ENCODE peak calls at places on chromosomes 3 and 15, in seven cellular contexts. Q, R, N, C, J, E and D are unnamed samples.

GRCh38 chr3:183158552-183159006 is 4.0 kb downstream of the LAMP3 start:
- DNase-seq in Q (no peak), R (peak), N (no peak), C (no peak), J (no peak), E (no peak), D (no peak)

GRCh38 chr15:27499191-27499590 is 528.2 kb downstream of the GABRG3 start:
- DNase-seq in Q (no peak), R (no peak), N (no peak), C (no peak), J (no peak), E (no peak), D (no peak)

GRCh38 chr3:139718415-139718814 is 40.6 kb upstream of the NMNAT3 start:
- DNase-seq in Q (peak), R (peak), N (peak), C (peak), J (peak), E (peak), D (no peak)

GRCh38 chr3:189508784-189509489 is 122.3 kb upstream of the TP63 start:
- DNase-seq in Q (peak), R (peak), N (no peak), C (no peak), J (no peak), E (no peak), D (no peak)

GRCh38 chr3:152338159-152338720 is 69.5 kb downstream of the MBNL1 start:
- DNase-seq in Q (no peak), R (no peak), N (no peak), C (no peak), J (no peak), E (no peak), D (no peak)

GRCh38 chr3:173977747-173978146 is 580.2 kb downstream of the NLGN1 start:
- DNase-seq in Q (peak), R (no peak), N (no peak), C (no peak), J (no peak), E (peak), D (no peak)

GRCh38 chr3:179460260-179460659 is 9.0 kb upstream of the GNB4 start:
- DNase-seq in Q (no peak), R (no peak), N (no peak), C (no peak), J (no peak), E (no peak), D (no peak)

GRCh38 chr3:132721479-132722164 is 587 bp downstream of the NPHP3 start:
- DNase-seq in Q (peak), R (peak), N (peak), C (peak), J (peak), E (peak), D (no peak)

GRCh38 chr15:81311834-81312459 is 12.0 kb downstream of the STARD5 start:
- DNase-seq in Q (no peak), R (no peak), N (no peak), C (no peak), J (no peak), E (no peak), D (no peak)

GRCh38 chr15:72685301-72685924 is 569 bp downstream of the HIGD2B start:
- DNase-seq in Q (no peak), R (peak), N (no peak), C (no peak), J (no peak), E (no peak), D (no peak)

GRCh38 chr3:79113821-79114220 is 654.0 kb downstream of the ROBO1 start:
- DNase-seq in Q (no peak), R (no peak), N (no peak), C (no peak), J (no peak), E (peak), D (no peak)

GRCh38 chr15:25810154-25810553 is 53.0 kb downstream of the ATP10A start:
- DNase-seq in Q (no peak), R (no peak), N (no peak), C (no peak), J (no peak), E (no peak), D (no peak)

GRCh38 chr3:30894521-30895289 is at the start of gene GADL1:
- DNase-seq in Q (no peak), R (peak), N (peak), C (peak), J (peak), E (peak), D (no peak)

GRCh38 chr15:69082041-69082502 is 67.6 kb downstream of the NOX5 start:
- DNase-seq in Q (peak), R (peak), N (no peak), C (no peak), J (no peak), E (no peak), D (no peak)

GRCh38 chr3:128572644-128573105 is 77.9 kb downstream of the RPN1 start:
- DNase-seq in Q (no peak), R (no peak), N (peak), C (no peak), J (peak), E (peak), D (no peak)

GRCh38 chr3:127671523-127672428 is 976 bp upstream of the ABTB1 start:
- DNase-seq in Q (no peak), R (no peak), N (no peak), C (peak), J (peak), E (no peak), D (no peak)

GRCh38 chr3:13570391-13571194 is 21.7 kb downstream of the FBLN2 start:
- DNase-seq in Q (no peak), R (no peak), N (no peak), C (no peak), J (no peak), E (no peak), D (no peak)

GRCh38 chr3:122268257-122269024 is 56.6 kb upstream of the CSTA start:
- DNase-seq in Q (no peak), R (no peak), N (no peak), C (no peak), J (no peak), E (no peak), D (no peak)

GRCh38 chr15:96369825-96370621 is 39.5 kb downstream of the NR2F2 start:
- DNase-seq in Q (no peak), R (no peak), N (peak), C (no peak), J (no peak), E (no peak), D (no peak)

GRCh38 chr15:78149805-78150751 is 916 bp downstream of the IDH3A start:
- DNase-seq in Q (peak), R (peak), N (peak), C (no peak), J (no peak), E (peak), D (no peak)

GRCh38 chr15:82832601-82833209 is 23.3 kb downstream of the WHAMM start:
- DNase-seq in Q (peak), R (peak), N (no peak), C (no peak), J (peak), E (peak), D (no peak)

GRCh38 chr15:42919794-42920280 is 741 bp downstream of the TTBK2 start:
- DNase-seq in Q (peak), R (peak), N (no peak), C (no peak), J (no peak), E (peak), D (no peak)

GRCh38 chr3:27095588-27096222 is 273.5 kb downstream of the NEK10 start:
- DNase-seq in Q (peak), R (peak), N (no peak), C (no peak), J (no peak), E (no peak), D (no peak)

GRCh38 chr3:69250014-69250413 is 127.6 kb upstream of the LMOD3 start:
- DNase-seq in Q (peak), R (peak), N (peak), C (peak), J (peak), E (no peak), D (no peak)

GRCh38 chr3:171813897-171814460 is 3.7 kb upstream of the PLD1 start:
- DNase-seq in Q (peak), R (peak), N (no peak), C (no peak), J (no peak), E (no peak), D (no peak)

GRCh38 chr3:138389841-138390581 is 41.6 kb downstream of the MRAS start:
- DNase-seq in Q (peak), R (peak), N (no peak), C (no peak), J (peak), E (peak), D (no peak)

GRCh38 chr3:60250210-60250609 is 1001.0 kb downstream of the FHIT start:
- DNase-seq in Q (peak), R (peak), N (no peak), C (no peak), J (no peak), E (no peak), D (no peak)

GRCh38 chr3:143120716-143121239 is 1.2 kb downstream of the CHST2 start:
- DNase-seq in Q (peak), R (peak), N (no peak), C (peak), J (peak), E (peak), D (no peak)

GRCh38 chr3:43762486-43762885 is 71.7 kb downstream of the ABHD5 start:
- DNase-seq in Q (no peak), R (no peak), N (no peak), C (no peak), J (no peak), E (no peak), D (no peak)

GRCh38 chr3:169668957-169669681 is 5.6 kb upstream of the MECOM start:
- DNase-seq in Q (peak), R (peak), N (peak), C (peak), J (peak), E (peak), D (no peak)

GRCh38 chr3:116000315-116000714 is 377.0 kb downstream of the GAP43 start:
- DNase-seq in Q (peak), R (peak), N (no peak), C (no peak), J (peak), E (peak), D (no peak)

GRCh38 chr15:92647467-92648163 is 8.0 kb downstream of the FAM174B start:
- DNase-seq in Q (no peak), R (no peak), N (no peak), C (no peak), J (no peak), E (no peak), D (no peak)

GRCh38 chr3:113606539-113607218 is 74.3 kb downstream of the SIDT1 start:
- DNase-seq in Q (no peak), R (no peak), N (no peak), C (no peak), J (no peak), E (no peak), D (no peak)

GRCh38 chr15:57923750-57924149 is 141.8 kb downstream of the ALDH1A2 start:
- DNase-seq in Q (peak), R (peak), N (no peak), C (no peak), J (no peak), E (no peak), D (no peak)

GRCh38 chr3:186589856-186590579 is 19.5 kb downstream of the DNAJB11 start:
- DNase-seq in Q (peak), R (peak), N (no peak), C (no peak), J (peak), E (peak), D (no peak)

GRCh38 chr3:20326537-20326936 is 140.5 kb upstream of the SGO1 start:
- DNase-seq in Q (no peak), R (no peak), N (no peak), C (no peak), J (no peak), E (peak), D (no peak)

GRCh38 chr15:71128939-71129562 is 13.8 kb downstream of the THSD4 start:
- DNase-seq in Q (no peak), R (no peak), N (no peak), C (no peak), J (peak), E (peak), D (no peak)

GRCh38 chr3:32401541-32402052 is 9.9 kb downstream of the CMTM7 start:
- DNase-seq in Q (peak), R (peak), N (peak), C (peak), J (peak), E (peak), D (no peak)

GRCh38 chr3:189745622-189746021 is 114.4 kb downstream of the TP63 start:
- DNase-seq in Q (no peak), R (no peak), N (no peak), C (no peak), J (no peak), E (no peak), D (no peak)

DNA sequence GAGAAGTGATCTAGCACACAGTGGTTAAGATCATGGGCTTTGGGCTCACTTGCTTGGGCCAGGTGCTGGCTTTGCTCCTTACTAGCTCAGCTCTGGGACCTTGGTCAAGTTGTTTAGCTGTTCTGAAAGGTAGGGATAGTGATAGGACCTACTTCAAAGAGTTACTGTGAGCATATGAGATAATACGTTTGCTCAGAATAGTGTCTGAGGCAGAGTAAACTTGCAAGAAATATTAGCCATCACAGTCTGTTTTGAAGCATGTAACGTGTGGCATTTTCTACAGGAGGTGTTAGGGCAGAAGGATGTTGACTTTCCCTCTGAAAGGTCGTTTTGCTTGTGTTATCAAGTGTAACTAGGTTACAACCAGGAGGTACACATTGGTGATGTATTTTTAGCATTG is 34.5 kb upstream of the NFKBIZ start:
- DNase-seq in Q (no peak), R (no peak), N (no peak), C (no peak), J (no peak), E (no peak), D (no peak)
- TF ChIP-seq CTCF in Q (no peak), R (no peak), N (no peak), C (no peak), J (no peak), E (no peak), D (no peak)

DNA sequence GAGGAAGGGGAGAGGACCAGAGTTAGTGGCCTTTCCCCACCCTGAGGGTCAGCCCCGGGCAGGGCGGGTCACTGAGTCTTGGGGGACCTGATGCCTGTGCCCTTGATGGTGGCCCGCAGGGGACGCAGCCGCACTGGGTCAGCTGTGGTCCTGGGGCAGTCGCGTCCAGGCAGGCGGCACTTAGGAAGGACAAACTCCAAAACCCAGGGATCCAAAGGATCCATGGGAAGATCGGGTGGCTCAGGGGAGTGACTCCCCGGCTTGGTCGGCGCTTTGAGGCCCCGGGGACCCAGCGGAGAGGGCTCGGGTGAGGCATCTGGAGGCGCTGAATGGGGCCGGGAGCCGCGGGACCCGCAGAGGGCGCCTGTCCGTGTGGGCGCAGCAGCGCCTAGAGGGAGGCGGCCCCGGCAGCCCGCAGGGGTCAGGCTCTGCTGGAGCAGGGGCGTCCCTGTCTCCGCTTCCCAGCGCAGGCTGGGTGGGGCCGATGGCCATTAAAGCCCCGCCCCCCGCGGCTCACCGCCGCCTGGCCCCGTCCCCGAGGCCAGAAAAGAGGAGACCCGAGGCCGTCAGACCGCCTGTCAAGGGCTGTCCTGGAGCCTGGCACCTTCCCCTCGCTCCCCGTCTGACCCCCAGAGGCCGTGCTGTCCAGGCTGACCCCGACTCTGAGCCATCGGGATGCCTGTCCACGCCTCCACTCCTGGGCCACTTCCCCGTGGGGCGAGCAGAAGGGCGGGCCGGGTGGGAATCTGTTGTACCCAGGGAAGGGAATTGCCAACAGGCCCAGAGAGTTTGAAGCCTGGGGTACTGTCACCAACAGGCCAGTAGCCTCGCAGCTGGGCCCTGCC is 17.4 kb downstream of the CIDEC start:
- DNase-seq in Q (no peak), R (peak), N (peak), C (peak), J (peak), E (peak), D (no peak)
- TF ChIP-seq CTCF in Q (peak), R (peak), N (no peak), C (no peak), J (peak), E (peak), D (no peak)

GRCh38 chr3:120198305-120198878 is 86.6 kb downstream of the GPR156 start:
- DNase-seq in Q (peak), R (peak), N (no peak), C (no peak), J (peak), E (peak), D (no peak)
- TF ChIP-seq CTCF in Q (peak), R (peak), N (no peak), C (no peak), J (no peak), E (peak), D (no peak)

DNA sequence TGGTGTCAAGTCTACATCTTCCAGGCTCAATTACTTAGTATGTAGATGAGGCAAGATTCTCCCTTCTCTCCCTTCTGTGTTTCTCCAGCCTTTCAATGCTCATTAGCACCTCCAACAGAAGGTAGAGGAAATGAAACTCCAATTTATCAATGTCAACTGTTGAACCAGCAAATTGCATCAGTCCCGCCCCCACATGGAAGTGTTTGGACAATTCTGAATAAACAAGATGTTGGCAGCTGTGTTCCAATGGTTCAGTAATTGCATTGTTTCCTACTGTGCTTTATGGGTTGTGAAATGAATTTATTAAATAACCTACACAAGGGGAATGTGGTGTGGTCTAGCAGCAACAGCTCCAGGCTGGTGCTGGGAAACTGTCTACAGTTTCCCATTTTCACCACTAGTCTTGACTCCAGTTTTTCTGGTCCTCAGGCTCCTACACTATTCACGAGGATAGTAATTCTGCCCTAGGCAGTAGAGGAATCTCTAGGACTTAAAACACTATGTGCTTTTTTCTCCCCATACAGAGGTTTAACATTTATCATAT is 91.9 kb downstream of the MB21D2 start:
- DNase-seq in Q (peak), R (peak), N (no peak), C (no peak), J (peak), E (no peak), D (no peak)
- TF ChIP-seq CTCF in Q (no peak), R (no peak), N (no peak), C (no peak), J (no peak), E (peak), D (no peak)

GRCh38 chr3:44861412-44862220 is at the start of gene TMEM42:
- DNase-seq in Q (peak), R (peak), N (peak), C (peak), J (peak), E (peak), D (peak)
- TF ChIP-seq CTCF in Q (peak), R (peak), N (no peak), C (no peak), J (no peak), E (no peak), D (peak)

GRCh38 chr3:57091874-57092273 is 31.4 kb downstream of the SPATA12 start:
- DNase-seq in Q (no peak), R (no peak), N (no peak), C (no peak), J (no peak), E (no peak), D (no peak)

GRCh38 chr3:57094606-57095005 is 34.1 kb downstream of the SPATA12 start:
- DNase-seq in Q (peak), R (peak), N (no peak), C (no peak), J (no peak), E (no peak), D (no peak)

GRCh38 chr3:57095361-57095760 is 34.9 kb downstream of the SPATA12 start:
- DNase-seq in Q (no peak), R (no peak), N (no peak), C (no peak), J (no peak), E (no peak), D (no peak)

GRCh38 chr3:57094011-57094535 is 33.6 kb downstream of the SPATA12 start:
- DNase-seq in Q (peak), R (no peak), N (no peak), C (no peak), J (no peak), E (no peak), D (no peak)

GRCh38 chr3:57093489-57093888 is 33.0 kb downstream of the SPATA12 start:
- DNase-seq in Q (no peak), R (no peak), N (no peak), C (no peak), J (no peak), E (no peak), D (no peak)
- TF ChIP-seq CTCF in Q (no peak), R (no peak), N (no peak), C (no peak), J (no peak), E (peak), D (no peak)